ENCODE peak calls at places on chromosomes 5 and 9, in four cellular contexts. One of them, this sample, is unnamed.
A peak's percentile ranks its signal among the peaks of the same experiment; 100 is the strongest.

GRCh38 chr5:157924931-157925729 is 66.2 kb upstream of the CLINT1 start:
- DNase-seq in activated naive CD4-positive, alpha-beta T cell: no peak
- DNase-seq in HAP-1: no peak
- DNase-seq in HS-5: no peak
- DNase-seq in this sample: no peak

GRCh38 chr9:90808890-90809685 is 7.5 kb downstream of the SYK start:
- DNase-seq in activated naive CD4-positive, alpha-beta T cell: no peak
- DNase-seq in HAP-1: no peak
- DNase-seq in HS-5: no peak
- DNase-seq in this sample: no peak

GRCh38 chr5:116409591-116410296 is 164.9 kb downstream of the SEMA6A start:
- DNase-seq in activated naive CD4-positive, alpha-beta T cell: no peak
- DNase-seq in HAP-1: no peak
- DNase-seq in HS-5: no peak
- DNase-seq in this sample: no peak

GRCh38 chr5:68544091-68544655 is 328.6 kb downstream of the PIK3R1 start:
- DNase-seq in activated naive CD4-positive, alpha-beta T cell: no peak
- DNase-seq in HAP-1: no peak
- DNase-seq in HS-5: no peak
- DNase-seq in this sample: no peak

GRCh38 chr5:72463499-72464052 is 43.6 kb downstream of the ZNF366 start:
- DNase-seq in activated naive CD4-positive, alpha-beta T cell: no peak
- DNase-seq in HAP-1: no peak
- DNase-seq in HS-5: no peak
- DNase-seq in this sample: no peak

GRCh38 chr5:138545919-138546562 is 3.0 kb upstream of the ETF1 start:
- DNase-seq in activated naive CD4-positive, alpha-beta T cell: no peak
- DNase-seq in HAP-1: no peak
- DNase-seq in HS-5: no peak
- DNase-seq in this sample: no peak

GRCh38 chr5:17217421-17218352 is at the start of gene BASP1:
- DNase-seq in activated naive CD4-positive, alpha-beta T cell: no peak
- DNase-seq in HAP-1: peak; percentile 76
- DNase-seq in HS-5: no peak
- DNase-seq in this sample: peak; percentile 40

GRCh38 chr9:72788966-72789365 is 163.9 kb downstream of the ALDH1A1 start:
- DNase-seq in activated naive CD4-positive, alpha-beta T cell: no peak
- DNase-seq in HAP-1: no peak
- DNase-seq in HS-5: no peak
- DNase-seq in this sample: no peak

GRCh38 chr5:79685621-79686020 is 4.0 kb upstream of the CMYA5 start:
- DNase-seq in activated naive CD4-positive, alpha-beta T cell: no peak
- DNase-seq in HAP-1: peak; percentile 14
- DNase-seq in HS-5: no peak
- DNase-seq in this sample: no peak

GRCh38 chr5:159051431-159052281 is 48.1 kb downstream of the EBF1 start:
- DNase-seq in activated naive CD4-positive, alpha-beta T cell: no peak
- DNase-seq in HAP-1: no peak
- DNase-seq in HS-5: no peak
- DNase-seq in this sample: no peak

GRCh38 chr9:92989561-92989960 is 42.2 kb downstream of the FGD3 start:
- DNase-seq in activated naive CD4-positive, alpha-beta T cell: no peak
- DNase-seq in HAP-1: peak; percentile 25
- DNase-seq in HS-5: no peak
- DNase-seq in this sample: no peak

GRCh38 chr9:126956929-126957686 is 42.5 kb downstream of the RALGPS1 start:
- DNase-seq in activated naive CD4-positive, alpha-beta T cell: no peak
- DNase-seq in HAP-1: no peak
- DNase-seq in HS-5: peak; percentile 9
- DNase-seq in this sample: peak; percentile 23

GRCh38 chr9:112046181-112046580 is 128.9 kb downstream of the SUSD1 start:
- DNase-seq in activated naive CD4-positive, alpha-beta T cell: no peak
- DNase-seq in HAP-1: no peak
- DNase-seq in HS-5: peak; percentile 77
- DNase-seq in this sample: no peak

GRCh38 chr5:141692919-141693848 is 11.2 kb upstream of the ARAP3 start:
- DNase-seq in activated naive CD4-positive, alpha-beta T cell: no peak
- DNase-seq in HAP-1: no peak
- DNase-seq in HS-5: no peak
- DNase-seq in this sample: no peak

GRCh38 chr5:54725391-54726280 is 208.1 kb downstream of the SNX18 start:
- DNase-seq in activated naive CD4-positive, alpha-beta T cell: no peak
- DNase-seq in HAP-1: no peak
- DNase-seq in HS-5: no peak
- DNase-seq in this sample: no peak